ENCODE peak calls at places on chromosomes 16 and 17, in five cellular contexts. One of them, this sample, is unnamed.
A peak's percentile ranks its signal among the peaks of the same experiment; 100 is the strongest.

GRCh38 chr16:19460397-19460796 is 42.7 kb downstream of the TMC5 start:
- DNase-seq in fibroblast of mammary gland: no peak
- DNase-seq in GM20000: no peak
- DNase-seq in AG04450: no peak
- DNase-seq in heart left ventricle: no peak
- DNase-seq in this sample: no peak

GRCh38 chr16:65309294-65309850 is 187.5 kb upstream of the CDH11 start:
- DNase-seq in fibroblast of mammary gland: no peak
- DNase-seq in GM20000: no peak
- DNase-seq in AG04450: no peak
- DNase-seq in heart left ventricle: no peak
- DNase-seq in this sample: no peak

GRCh38 chr17:43531955-43532354 is 14.2 kb downstream of the ETV4 start:
- DNase-seq in fibroblast of mammary gland: no peak
- DNase-seq in GM20000: no peak
- DNase-seq in AG04450: no peak
- DNase-seq in heart left ventricle: no peak
- DNase-seq in this sample: no peak

GRCh38 chr17:4852504-4853075 is 19.4 kb downstream of the MINK1 start:
- DNase-seq in fibroblast of mammary gland: peak; percentile 58
- DNase-seq in GM20000: no peak
- DNase-seq in AG04450: peak; percentile 38
- DNase-seq in heart left ventricle: no peak
- DNase-seq in this sample: no peak

GRCh38 chr16:84839956-84840355 is 20.2 kb downstream of the CRISPLD2 start:
- DNase-seq in fibroblast of mammary gland: peak; percentile 84
- DNase-seq in GM20000: no peak
- DNase-seq in AG04450: no peak
- DNase-seq in heart left ventricle: no peak
- DNase-seq in this sample: no peak

GRCh38 chr16:76464973-76465620 is 187.9 kb downstream of the CNTNAP4 start:
- DNase-seq in fibroblast of mammary gland: no peak
- DNase-seq in GM20000: no peak
- DNase-seq in AG04450: no peak
- DNase-seq in heart left ventricle: no peak
- DNase-seq in this sample: no peak

GRCh38 chr17:56130030-56130429 is 23.2 kb upstream of the ANKFN1 start:
- DNase-seq in fibroblast of mammary gland: no peak
- DNase-seq in GM20000: no peak
- DNase-seq in AG04450: no peak
- DNase-seq in heart left ventricle: no peak
- DNase-seq in this sample: peak; percentile 20

GRCh38 chr16:23105309-23105708 is 43.9 kb downstream of the USP31 start:
- DNase-seq in fibroblast of mammary gland: no peak
- DNase-seq in GM20000: no peak
- DNase-seq in AG04450: no peak
- DNase-seq in heart left ventricle: no peak
- DNase-seq in this sample: no peak

GRCh38 chr16:62190426-62190825 is 154.2 kb upstream of the CDH8 start:
- DNase-seq in fibroblast of mammary gland: no peak
- DNase-seq in GM20000: no peak
- DNase-seq in AG04450: no peak
- DNase-seq in heart left ventricle: no peak
- DNase-seq in this sample: no peak

GRCh38 chr17:17125136-17126084 is 80.7 kb downstream of the PLD6 start:
- DNase-seq in fibroblast of mammary gland: peak; percentile 18
- DNase-seq in GM20000: no peak
- DNase-seq in AG04450: no peak
- DNase-seq in heart left ventricle: no peak
- DNase-seq in this sample: peak; percentile 45

GRCh38 chr16:30067584-30067916 is 2.0 kb downstream of the ALDOA start:
- DNase-seq in fibroblast of mammary gland: no peak
- DNase-seq in GM20000: no peak
- DNase-seq in AG04450: no peak
- DNase-seq in heart left ventricle: no peak
- DNase-seq in this sample: no peak

GRCh38 chr16:30570621-30571443 is 682 bp downstream of the ZNF688 start:
- DNase-seq in fibroblast of mammary gland: peak; percentile 28
- DNase-seq in GM20000: peak; percentile 57
- DNase-seq in AG04450: no peak
- DNase-seq in heart left ventricle: no peak
- DNase-seq in this sample: peak; percentile 44

GRCh38 chr17:77785526-77785925 is 173.0 kb upstream of the TNRC6C start:
- DNase-seq in fibroblast of mammary gland: no peak
- DNase-seq in GM20000: no peak
- DNase-seq in AG04450: no peak
- DNase-seq in heart left ventricle: no peak
- DNase-seq in this sample: no peak

GRCh38 chr17:3558603-3559269 is 1.1 kb upstream of the TRPV3 start:
- DNase-seq in fibroblast of mammary gland: peak; percentile 51
- DNase-seq in GM20000: peak; percentile 91
- DNase-seq in AG04450: peak; percentile 59
- DNase-seq in heart left ventricle: no peak
- DNase-seq in this sample: peak; percentile 54

GRCh38 chr17:77881545-77881944 is 77.0 kb upstream of the TNRC6C start:
- DNase-seq in fibroblast of mammary gland: peak; percentile 82
- DNase-seq in GM20000: peak; percentile 94
- DNase-seq in AG04450: no peak
- DNase-seq in heart left ventricle: peak; percentile 86
- DNase-seq in this sample: peak; percentile 63

GRCh38 chr17:32523827-32524552 is 37.2 kb downstream of the CDK5R1 start:
- DNase-seq in fibroblast of mammary gland: no peak
- DNase-seq in GM20000: peak; percentile 69
- DNase-seq in AG04450: no peak
- DNase-seq in heart left ventricle: no peak
- DNase-seq in this sample: no peak

GRCh38 chr16:54096607-54097006 is 190.0 kb downstream of the IRX3 start:
- DNase-seq in fibroblast of mammary gland: no peak
- DNase-seq in GM20000: no peak
- DNase-seq in AG04450: no peak
- DNase-seq in heart left ventricle: no peak
- DNase-seq in this sample: no peak

GRCh38 chr17:72411124-72411563 is 290.3 kb downstream of the SOX9 start:
- DNase-seq in fibroblast of mammary gland: no peak
- DNase-seq in GM20000: no peak
- DNase-seq in AG04450: no peak
- DNase-seq in heart left ventricle: no peak
- DNase-seq in this sample: no peak

GRCh38 chr17:40517981-40518380 is 16.6 kb upstream of the TNS4 start:
- DNase-seq in fibroblast of mammary gland: no peak
- DNase-seq in GM20000: no peak
- DNase-seq in AG04450: no peak
- DNase-seq in heart left ventricle: no peak
- DNase-seq in this sample: no peak

GRCh38 chr17:77083547-77083946 is 57.2 kb upstream of the SEC14L1 start:
- DNase-seq in fibroblast of mammary gland: no peak
- DNase-seq in GM20000: no peak
- DNase-seq in AG04450: no peak
- DNase-seq in heart left ventricle: no peak
- DNase-seq in this sample: no peak

GRCh38 chr16:21953541-21953902 is 361 bp downstream of the UQCRC2 start:
- DNase-seq in fibroblast of mammary gland: no peak
- DNase-seq in GM20000: no peak
- DNase-seq in AG04450: no peak
- DNase-seq in heart left ventricle: no peak
- DNase-seq in this sample: no peak

GRCh38 chr17:4485676-4486646 is 12.7 kb upstream of the SPNS2 start:
- DNase-seq in fibroblast of mammary gland: no peak
- DNase-seq in GM20000: no peak
- DNase-seq in AG04450: no peak
- DNase-seq in heart left ventricle: no peak
- DNase-seq in this sample: no peak

GRCh38 chr16:81590714-81591537 is 146.3 kb downstream of the CMIP start:
- DNase-seq in fibroblast of mammary gland: no peak
- DNase-seq in GM20000: no peak
- DNase-seq in AG04450: no peak
- DNase-seq in heart left ventricle: no peak
- DNase-seq in this sample: no peak

GRCh38 chr17:63930951-63931575 is 1.1 kb downstream of the CD79B start:
- DNase-seq in fibroblast of mammary gland: no peak
- DNase-seq in GM20000: peak; percentile 76
- DNase-seq in AG04450: no peak
- DNase-seq in heart left ventricle: peak; percentile 82
- DNase-seq in this sample: no peak

GRCh38 chr16:57518520-57518919 is 17.9 kb downstream of the CCDC102A start:
- DNase-seq in fibroblast of mammary gland: no peak
- DNase-seq in GM20000: no peak
- DNase-seq in AG04450: no peak
- DNase-seq in heart left ventricle: no peak
- DNase-seq in this sample: no peak

GRCh38 chr16:57522960-57523359 is 13.4 kb downstream of the CCDC102A start:
- DNase-seq in fibroblast of mammary gland: no peak
- DNase-seq in GM20000: no peak
- DNase-seq in AG04450: no peak
- DNase-seq in heart left ventricle: no peak
- DNase-seq in this sample: no peak

GRCh38 chr16:57517397-57518367 is 18.7 kb downstream of the CCDC102A start:
- DNase-seq in fibroblast of mammary gland: no peak
- DNase-seq in GM20000: no peak
- DNase-seq in AG04450: no peak
- DNase-seq in heart left ventricle: no peak
- DNase-seq in this sample: no peak

GRCh38 chr16:57518922-57519321 is 17.4 kb downstream of the CCDC102A start:
- DNase-seq in fibroblast of mammary gland: no peak
- DNase-seq in GM20000: no peak
- DNase-seq in AG04450: no peak
- DNase-seq in heart left ventricle: no peak
- DNase-seq in this sample: no peak

GRCh38 chr16:57519796-57520360 is 16.5 kb downstream of the CCDC102A start:
- DNase-seq in fibroblast of mammary gland: peak; percentile 57
- DNase-seq in GM20000: peak; percentile 93
- DNase-seq in AG04450: no peak
- DNase-seq in heart left ventricle: peak; percentile 80
- DNase-seq in this sample: peak; percentile 92
- TF ChIP-seq CTCF in fibroblast of mammary gland: peak; percentile 98
- TF ChIP-seq CTCF in GM20000: peak; percentile 92
- TF ChIP-seq CTCF in AG04450: peak; percentile 99
- TF ChIP-seq CTCF in heart left ventricle: peak; percentile 99
- TF ChIP-seq CTCF in this sample: peak; percentile 97

DNA sequence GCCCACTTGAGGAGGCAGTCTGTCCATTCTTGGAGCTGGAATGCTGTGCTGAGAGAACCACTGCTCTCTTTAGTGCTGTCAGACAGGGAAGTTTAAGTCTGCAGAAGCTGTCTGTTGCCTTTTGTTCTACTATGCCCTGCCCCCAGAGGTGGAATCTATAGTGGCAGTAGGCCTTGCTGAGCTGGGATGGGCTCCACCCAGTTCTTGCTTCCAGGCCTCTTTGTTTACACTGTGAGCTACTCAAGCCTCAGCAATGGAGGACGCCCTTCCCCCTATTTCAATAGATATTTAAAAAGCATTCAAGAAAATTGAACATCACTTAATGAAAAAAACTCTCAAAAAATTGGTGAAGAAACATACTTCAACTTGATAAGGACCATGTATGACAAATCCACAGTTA is 313.5 kb downstream of the PHKB start:
- DNase-seq in fibroblast of mammary gland: peak; percentile 41
- DNase-seq in GM20000: no peak
- DNase-seq in AG04450: no peak
- DNase-seq in heart left ventricle: no peak
- DNase-seq in this sample: no peak
- TF ChIP-seq CTCF in fibroblast of mammary gland: no peak
- TF ChIP-seq CTCF in GM20000: no peak
- TF ChIP-seq CTCF in AG04450: peak; percentile 24
- TF ChIP-seq CTCF in heart left ventricle: no peak
- TF ChIP-seq CTCF in this sample: no peak

GRCh38 chr17:385195-385835 is 32.7 kb upstream of the RPH3AL start:
- DNase-seq in fibroblast of mammary gland: no peak
- DNase-seq in GM20000: peak; percentile 56
- DNase-seq in AG04450: no peak
- DNase-seq in heart left ventricle: peak; percentile 75
- DNase-seq in this sample: peak; percentile 78

GRCh38 chr17:385836-386144 is 33.2 kb upstream of the RPH3AL start:
- DNase-seq in fibroblast of mammary gland: no peak
- DNase-seq in GM20000: no peak
- DNase-seq in AG04450: no peak
- DNase-seq in heart left ventricle: no peak
- DNase-seq in this sample: no peak

GRCh38 chr17:384622-385194 is 32.1 kb upstream of the RPH3AL start:
- DNase-seq in fibroblast of mammary gland: no peak
- DNase-seq in GM20000: no peak
- DNase-seq in AG04450: no peak
- DNase-seq in heart left ventricle: no peak
- DNase-seq in this sample: peak; percentile 71

GRCh38 chr17:382644-383533 is 30.3 kb upstream of the RPH3AL start:
- DNase-seq in fibroblast of mammary gland: no peak
- DNase-seq in GM20000: no peak
- DNase-seq in AG04450: peak; percentile 37
- DNase-seq in heart left ventricle: no peak
- DNase-seq in this sample: peak; percentile 72

DNA sequence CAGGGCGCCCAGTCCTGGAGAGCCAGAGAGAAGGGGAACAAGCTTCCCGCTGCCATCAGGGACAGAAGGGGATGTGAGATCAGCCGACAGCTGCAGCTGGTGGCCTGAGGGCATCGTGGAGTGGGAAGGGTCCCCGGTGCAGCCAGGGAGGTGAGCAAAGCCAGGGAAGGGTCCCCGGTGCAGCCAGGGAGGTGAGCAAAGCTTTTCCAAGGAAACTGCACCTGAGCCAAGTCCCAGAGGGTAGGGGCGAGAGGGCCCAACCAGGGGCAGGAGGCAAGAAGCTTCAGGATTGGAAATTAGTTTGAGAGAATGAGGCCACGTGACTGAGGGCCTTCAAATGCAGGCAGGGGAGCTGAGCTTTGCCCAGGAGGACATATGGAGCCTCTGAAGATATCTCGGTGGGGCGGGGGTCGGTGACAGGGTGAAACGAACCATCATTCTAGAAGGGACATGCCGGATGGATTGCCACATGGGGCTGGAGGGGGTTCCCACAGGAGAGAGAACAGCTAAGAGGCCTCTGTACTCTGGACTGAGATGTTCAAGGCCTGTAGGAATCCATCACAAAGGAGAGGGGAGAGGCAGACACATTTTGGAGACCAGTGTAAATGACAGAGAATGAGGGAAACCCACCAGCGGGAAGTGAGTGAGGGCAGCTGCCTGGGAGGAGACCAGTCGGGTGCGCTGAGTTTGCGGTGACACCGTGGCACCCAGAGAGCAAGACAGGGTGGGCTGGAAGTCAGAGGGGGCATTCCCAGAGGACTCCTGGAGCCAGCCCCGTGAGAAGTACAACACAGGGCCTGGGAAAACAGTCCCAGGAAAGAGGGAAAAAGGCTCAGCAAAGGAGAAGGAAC is 31.4 kb upstream of the RPH3AL start:
- DNase-seq in fibroblast of mammary gland: no peak
- DNase-seq in GM20000: no peak
- DNase-seq in AG04450: no peak
- DNase-seq in heart left ventricle: no peak
- DNase-seq in this sample: peak; percentile 64
- TF ChIP-seq CTCF in fibroblast of mammary gland: no peak
- TF ChIP-seq CTCF in GM20000: no peak
- TF ChIP-seq CTCF in AG04450: no peak
- TF ChIP-seq CTCF in heart left ventricle: no peak
- TF ChIP-seq CTCF in this sample: no peak

DNA sequence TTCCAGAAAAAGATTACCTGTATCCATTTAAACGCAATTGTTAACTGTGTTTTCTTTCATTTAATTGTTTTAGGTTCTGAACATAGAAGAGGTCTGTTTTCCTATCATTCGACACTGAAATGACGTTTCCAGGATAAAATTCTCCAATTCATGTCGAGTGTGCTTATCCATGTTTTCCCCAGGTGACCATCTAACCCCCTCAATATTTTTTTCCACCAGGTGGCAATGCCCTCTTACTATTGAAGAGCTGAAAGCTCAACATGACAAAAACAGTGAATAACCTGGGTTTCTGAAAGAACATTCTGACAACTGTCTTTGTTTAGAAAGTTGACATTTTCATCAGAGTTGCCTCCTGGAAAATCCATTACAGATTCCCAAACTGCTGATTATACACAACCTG is 948.7 kb downstream of the KCNJ2 start:
- DNase-seq in fibroblast of mammary gland: peak; percentile 7
- DNase-seq in GM20000: no peak
- DNase-seq in AG04450: no peak
- DNase-seq in heart left ventricle: no peak
- DNase-seq in this sample: no peak
- TF ChIP-seq CTCF in fibroblast of mammary gland: peak; percentile 32
- TF ChIP-seq CTCF in GM20000: no peak
- TF ChIP-seq CTCF in AG04450: peak; percentile 35
- TF ChIP-seq CTCF in heart left ventricle: peak; percentile 50
- TF ChIP-seq CTCF in this sample: no peak

This sample was measured in glutamatergic neuron.